ENCODE peak calls at places on chromosomes 11 and 22, in ten cellular contexts. Z is Ammon's horn; O is IMR-90; G is left cardiac atrium; K is activated T-helper 1 cell treated with Interleukin-2 at 50 U/mL for 16 hours; R is spleen; Y is psoas muscle; N is activated naive CD4-positive, alpha-beta T cell treated with anti-CD3 and anti-CD28 coated beads, Interleukin-2, amount 10 ng/mL, durations not matched to agents 7 days and 5 days; U is cardiac muscle cell; W is stimulated activated CD8-positive, alpha-beta memory T cell treated with anti-CD3 and anti-CD28 coated beads, Interleukin-15, amount 100 ng/mL, for 24 hours. I is an unnamed sample.

GRCh38 chr11:454801-455565 is 4.9 kb downstream of the PTDSS2 start:
- DNase-seq in Z (no peak), O (no peak), G (no peak), K (no peak), R (no peak), Y (no peak), N (no peak), U (no peak), W (no peak), I (no peak)

GRCh38 chr22:31829505-31829904 is 75.7 kb downstream of the DEPDC5 start:
- DNase-seq in Z (peak; percentile 38), O (peak; percentile 97), G (no peak), K (no peak), R (no peak), Y (peak; percentile 21), N (peak; percentile 24), U (peak; percentile 91), W (no peak), I (no peak)

GRCh38 chr11:65437436-65438227 is 15.0 kb downstream of the NEAT1 start:
- DNase-seq in Z (no peak), O (peak; percentile 41), G (no peak), K (no peak), R (no peak), Y (no peak), N (no peak), U (peak; percentile 32), W (no peak), I (peak; percentile 20)

GRCh38 chr11:31303644-31304043 is 65.9 kb downstream of the DCDC1 start:
- DNase-seq in Z (peak; percentile 19), O (no peak), G (no peak), K (no peak), R (no peak), Y (no peak), N (no peak), U (no peak), W (no peak), I (no peak)

GRCh38 chr22:42236268-42236667 is 34.2 kb downstream of the TCF20 start:
- DNase-seq in Z (no peak), O (no peak), G (no peak), K (no peak), R (no peak), Y (no peak), N (no peak), U (no peak), W (no peak), I (no peak)

GRCh38 chr11:75563978-75564552 is 2.0 kb downstream of the SERPINH1 start:
- DNase-seq in Z (no peak), O (peak; percentile 92), G (peak; percentile 80), K (no peak), R (no peak), Y (peak; percentile 78), N (no peak), U (peak; percentile 91), W (no peak), I (no peak)

GRCh38 chr11:121425818-121426217 is 26.3 kb upstream of the SORL1 start:
- DNase-seq in Z (no peak), O (no peak), G (no peak), K (no peak), R (no peak), Y (no peak), N (no peak), U (no peak), W (no peak), I (no peak)

GRCh38 chr11:25970726-25971508 is 361.0 kb upstream of the ANO3 start:
- DNase-seq in Z (no peak), O (no peak), G (no peak), K (no peak), R (no peak), Y (no peak), N (no peak), U (no peak), W (no peak), I (no peak)

GRCh38 chr11:11641581-11641980 is 19.8 kb upstream of the GALNT18 start:
- DNase-seq in Z (peak; percentile 45), O (no peak), G (no peak), K (no peak), R (no peak), Y (no peak), N (no peak), U (peak; percentile 1), W (no peak), I (no peak)

GRCh38 chr11:15805726-15806125 is 550.6 kb downstream of the SOX6 start:
- DNase-seq in Z (no peak), O (no peak), G (no peak), K (no peak), R (no peak), Y (no peak), N (no peak), U (no peak), W (no peak), I (no peak)

GRCh38 chr11:128716661-128717210 is 22.9 kb downstream of the FLI1 start:
- DNase-seq in Z (no peak), O (peak; percentile 62), G (no peak), K (no peak), R (peak; percentile 82), Y (no peak), N (peak; percentile 81), U (peak; percentile 79), W (no peak), I (no peak)

GRCh38 chr22:50523806-50524663 is 1.4 kb downstream of the SCO2 start:
- DNase-seq in Z (no peak), O (no peak), G (no peak), K (no peak), R (no peak), Y (no peak), N (peak; percentile 21), U (no peak), W (no peak), I (no peak)

GRCh38 chr11:41921991-41922390 is 462.5 kb upstream of the LRRC4C start:
- DNase-seq in Z (no peak), O (no peak), G (no peak), K (no peak), R (no peak), Y (no peak), N (no peak), U (no peak), W (no peak), I (no peak)

GRCh38 chr22:39176067-39176621 is 23.7 kb upstream of the CBX7 start:
- DNase-seq in Z (no peak), O (peak; percentile 58), G (peak; percentile 87), K (no peak), R (peak; percentile 82), Y (peak; percentile 74), N (no peak), U (peak; percentile 88), W (no peak), I (no peak)

GRCh38 chr11:112241486-112241885 is 15.3 kb downstream of the PTS start:
- DNase-seq in Z (no peak), O (peak; percentile 85), G (no peak), K (no peak), R (no peak), Y (no peak), N (no peak), U (peak; percentile 94), W (no peak), I (no peak)

GRCh38 chr11:32704261-32704660 is 90.2 kb downstream of the CCDC73 start:
- DNase-seq in Z (no peak), O (no peak), G (no peak), K (no peak), R (no peak), Y (no peak), N (no peak), U (no peak), W (no peak), I (no peak)

GRCh38 chr11:102874842-102875241 is at the start of gene MMP12:
- DNase-seq in Z (no peak), O (no peak), G (no peak), K (no peak), R (no peak), Y (no peak), N (no peak), U (no peak), W (no peak), I (no peak)

GRCh38 chr22:19631899-19632670 is 82.2 kb upstream of the SEPTIN5 start:
- DNase-seq in Z (no peak), O (peak; percentile 27), G (no peak), K (no peak), R (no peak), Y (no peak), N (peak; percentile 40), U (peak; percentile 56), W (no peak), I (no peak)

GRCh38 chr11:117892651-117893050 is 16.2 kb upstream of the FXYD6 start:
- DNase-seq in Z (no peak), O (no peak), G (no peak), K (no peak), R (no peak), Y (no peak), N (no peak), U (no peak), W (no peak), I (no peak)

GRCh38 chr11:132935383-132935782 is 596.9 kb downstream of the OPCML start:
- DNase-seq in Z (no peak), O (no peak), G (no peak), K (no peak), R (no peak), Y (no peak), N (no peak), U (no peak), W (no peak), I (no peak)

GRCh38 chr11:35930466-35930865 is 13.4 kb upstream of the LDLRAD3 start:
- DNase-seq in Z (no peak), O (no peak), G (no peak), K (no peak), R (no peak), Y (no peak), N (no peak), U (no peak), W (no peak), I (no peak)

GRCh38 chr11:57646221-57646620 is 3.5 kb downstream of the YPEL4 start:
- DNase-seq in Z (no peak), O (no peak), G (no peak), K (no peak), R (no peak), Y (no peak), N (no peak), U (peak; percentile 11), W (no peak), I (no peak)

GRCh38 chr11:92388380-92388779 is 163.8 kb downstream of the FAT3 start:
- DNase-seq in Z (no peak), O (no peak), G (no peak), K (no peak), R (no peak), Y (no peak), N (no peak), U (no peak), W (no peak), I (no peak)